ENCODE peak calls at places on chromosomes 13 and 19, in four cellular contexts. D is T-cell, B is GM12864, T is head of caudate nucleus. M is an unnamed sample.

GRCh38 chr19:44741258-44741731 is 7.2 kb upstream of the BCL3 start:
- DNase-seq in D (no peak), B (no peak), T (no peak), M (no peak)

GRCh38 chr19:20250627-20251026 is 83.6 kb downstream of the ZNF486 start:
- DNase-seq in D (no peak), B (no peak), T (no peak), M (no peak)

GRCh38 chr19:12769689-12770088 is 5.7 kb downstream of the HOOK2 start:
- DNase-seq in D (peak; percentile 40), B (no peak), T (no peak), M (no peak)

GRCh38 chr13:79936368-79937136 is 404.4 kb downstream of the SPRY2 start:
- DNase-seq in D (no peak), B (no peak), T (peak; percentile 79), M (peak; percentile 19)

GRCh38 chr13:34805347-34805746 is 136.7 kb upstream of the NBEA start:
- DNase-seq in D (no peak), B (no peak), T (no peak), M (no peak)

GRCh38 chr13:112078879-112079526 is 12.1 kb downstream of the SOX1 start:
- DNase-seq in D (no peak), B (no peak), T (no peak), M (no peak)

GRCh38 chr13:34419025-34419424 is 523.0 kb upstream of the NBEA start:
- DNase-seq in D (no peak), B (no peak), T (no peak), M (no peak)

GRCh38 chr19:48627211-48627864 is 8.0 kb downstream of the SPHK2 start:
- DNase-seq in D (no peak), B (no peak), T (no peak), M (no peak)

GRCh38 chr13:114089751-114090400 is 42.5 kb downstream of the RASA3 start:
- DNase-seq in D (no peak), B (no peak), T (peak; percentile 7), M (no peak)

GRCh38 chr19:42942187-42942789 is 5.3 kb upstream of the PSG7 start:
- DNase-seq in D (no peak), B (no peak), T (no peak), M (no peak)

GRCh38 chr19:48443262-48443661 is 2.5 kb upstream of the GRWD1 start:
- DNase-seq in D (no peak), B (no peak), T (no peak), M (no peak)

GRCh38 chr13:44273991-44274810 is 99.4 kb upstream of the SERP2 start:
- DNase-seq in D (peak; percentile 48), B (peak; percentile 38), T (no peak), M (no peak)

GRCh38 chr13:51501592-51502205 is 48.9 kb upstream of the INTS6 start:
- DNase-seq in D (no peak), B (no peak), T (no peak), M (no peak)

GRCh38 chr13:51645154-51645650 is 60.9 kb downstream of the WDFY2 start:
- DNase-seq in D (peak; percentile 44), B (no peak), T (no peak), M (no peak)

GRCh38 chr13:67841071-67841470 is 610.9 kb upstream of the PCDH9 start:
- DNase-seq in D (no peak), B (no peak), T (no peak), M (no peak)

GRCh38 chr13:110713981-110714797 is 689 bp downstream of the ING1 start:
- DNase-seq in D (peak; percentile 83), B (no peak), T (peak; percentile 60), M (peak; percentile 38)

GRCh38 chr13:36530050-36530789 is 97.9 kb downstream of the CCNA1 start:
- DNase-seq in D (no peak), B (no peak), T (no peak), M (no peak)

GRCh38 chr19:1009043-1009975 is 9.1 kb downstream of the GRIN3B start:
- DNase-seq in D (no peak), B (no peak), T (no peak), M (no peak)

GRCh38 chr13:113999618-113999910 is 25.7 kb upstream of the C13orf46 start:
- DNase-seq in D (no peak), B (no peak), T (no peak), M (no peak)

GRCh38 chr19:35986664-35987570 is 8.1 kb upstream of the SDHAF1 start:
- DNase-seq in D (peak; percentile 19), B (no peak), T (peak; percentile 68), M (peak; percentile 20)

GRCh38 chr19:41995959-41996797 is 2.1 kb upstream of the ATP1A3 start:
- DNase-seq in D (no peak), B (no peak), T (peak; percentile 76), M (no peak)

GRCh38 chr19:41324921-41325639 is 15.1 kb downstream of the CCDC97 start:
- DNase-seq in D (no peak), B (no peak), T (peak; percentile 31), M (no peak)

GRCh38 chr13:67077132-67077531 is 153.0 kb downstream of the PCDH9 start:
- DNase-seq in D (no peak), B (no peak), T (no peak), M (no peak)

GRCh38 chr19:56131651-56132050 is 9.4 kb upstream of the ZNF444 start:
- DNase-seq in D (no peak), B (no peak), T (no peak), M (no peak)

GRCh38 chr19:18898081-18898532 is 2.1 kb upstream of the CERS1 start:
- DNase-seq in D (no peak), B (no peak), T (no peak), M (no peak)

GRCh38 chr13:28423010-28423409 is 71.9 kb downstream of the FLT1 start:
- DNase-seq in D (peak; percentile 10), B (peak; percentile 46), T (peak; percentile 46), M (peak; percentile 41)

GRCh38 chr13:110874508-110874960 is 40.3 kb downstream of the ANKRD10 start:
- DNase-seq in D (no peak), B (no peak), T (peak; percentile 87), M (peak; percentile 55)

GRCh38 chr13:46289260-46289955 is 77.7 kb downstream of the LRRC63 start:
- DNase-seq in D (no peak), B (no peak), T (no peak), M (no peak)

GRCh38 chr19:50465986-50466771 is 10.1 kb upstream of the EMC10 start:
- DNase-seq in D (no peak), B (no peak), T (no peak), M (no peak)

GRCh38 chr19:18119243-18120105 is 21.9 kb downstream of the MAST3 start:
- DNase-seq in D (peak; percentile 72), B (no peak), T (peak; percentile 88), M (no peak)

GRCh38 chr19:20367811-20368294 is 197.7 kb downstream of the ZNF737 start:
- DNase-seq in D (no peak), B (no peak), T (peak; percentile 47), M (no peak)